ENCODE peak calls at places on chromosomes 6 and 20, in nine cellular contexts. P is brain microvascular endothelial cell; I is CD8-positive, alpha-beta T cell; M is psoas muscle; W is heart right ventricle; N is MM.1S; O is mammary epithelial cell; C is fibroblast of mammary gland; U is AG10803. T is an unnamed sample.

GRCh38 chr6:42030585-42031506 is 19.5 kb upstream of the TAF8 start:
- DNase-seq in P (peak; percentile 33), I (no peak), M (peak; percentile 64), W (peak; percentile 46), N (no peak), O (no peak), C (no peak), U (no peak), T (no peak)

GRCh38 chr6:56570434-56571359 is 72.0 kb downstream of the DST start:
- DNase-seq in P (no peak), I (no peak), M (no peak), W (no peak), N (peak; percentile 25), O (no peak), C (peak; percentile 45), U (peak; percentile 39), T (no peak)

GRCh38 chr6:1382883-1383728 is 6.3 kb upstream of the FOXF2 start:
- DNase-seq in P (no peak), I (no peak), M (no peak), W (no peak), N (no peak), O (no peak), C (no peak), U (no peak), T (no peak)

GRCh38 chr20:14790771-14791517 is 453.5 kb upstream of the FLRT3 start:
- DNase-seq in P (peak; percentile 20), I (no peak), M (no peak), W (no peak), N (no peak), O (peak; percentile 14), C (peak; percentile 13), U (peak; percentile 79), T (peak; percentile 24)

GRCh38 chr6:37695857-37696219 is 1.8 kb downstream of the MDGA1 start:
- DNase-seq in P (no peak), I (no peak), M (no peak), W (no peak), N (no peak), O (peak; percentile 21), C (no peak), U (peak; percentile 13), T (no peak)

GRCh38 chr6:123803862-123804681 is at the start of gene NKAIN2:
- DNase-seq in P (no peak), I (no peak), M (peak; percentile 80), W (peak; percentile 23), N (peak; percentile 56), O (peak; percentile 2), C (no peak), U (no peak), T (no peak)

GRCh38 chr20:48329676-48330644 is 497.8 kb downstream of the PREX1 start:
- DNase-seq in P (no peak), I (no peak), M (no peak), W (no peak), N (no peak), O (peak; percentile 14), C (peak; percentile 22), U (no peak), T (no peak)

GRCh38 chr6:24743265-24743943 is 24.4 kb upstream of the C6orf62 start:
- DNase-seq in P (peak; percentile 96), I (no peak), M (no peak), W (no peak), N (no peak), O (peak; percentile 94), C (peak; percentile 99), U (peak; percentile 95), T (peak; percentile 90)

GRCh38 chr6:163564536-163564935 is 150.0 kb downstream of the QKI start:
- DNase-seq in P (no peak), I (no peak), M (no peak), W (no peak), N (no peak), O (no peak), C (no peak), U (no peak), T (no peak)

GRCh38 chr6:166251196-166251595 is 57.0 kb downstream of the PRR18 start:
- DNase-seq in P (no peak), I (no peak), M (no peak), W (no peak), N (no peak), O (no peak), C (no peak), U (no peak), T (no peak)

GRCh38 chr6:124512431-124512830 is 449.8 kb upstream of the RNF217 start:
- DNase-seq in P (no peak), I (no peak), M (no peak), W (no peak), N (no peak), O (no peak), C (no peak), U (no peak), T (no peak)

GRCh38 chr20:3248167-3248992 is 9.4 kb upstream of the SLC4A11 start:
- DNase-seq in P (no peak), I (no peak), M (peak; percentile 78), W (peak; percentile 46), N (no peak), O (no peak), C (peak; percentile 44), U (peak; percentile 33), T (no peak)

GRCh38 chr6:37099442-37099841 is 70.5 kb upstream of the PIM1 start:
- DNase-seq in P (no peak), I (no peak), M (no peak), W (no peak), N (no peak), O (peak; percentile 65), C (no peak), U (no peak), T (no peak)

GRCh38 chr6:125075741-125076481 is 77.7 kb upstream of the TPD52L1 start:
- DNase-seq in P (no peak), I (no peak), M (no peak), W (no peak), N (no peak), O (no peak), C (no peak), U (no peak), T (no peak)

GRCh38 chr6:131629656-131630055 is 1.6 kb upstream of the MED23 start:
- DNase-seq in P (no peak), I (no peak), M (no peak), W (no peak), N (no peak), O (peak; percentile 20), C (no peak), U (no peak), T (no peak)

GRCh38 chr6:72619883-72620696 is 1.8 kb upstream of the KCNQ5 start:
- DNase-seq in P (peak; percentile 11), I (peak; percentile 80), M (peak; percentile 81), W (peak; percentile 21), N (peak; percentile 48), O (no peak), C (no peak), U (peak; percentile 42), T (no peak)

GRCh38 chr20:47318027-47318595 is 38.4 kb downstream of the ZMYND8 start:
- DNase-seq in P (peak; percentile 68), I (no peak), M (peak; percentile 59), W (no peak), N (no peak), O (peak; percentile 74), C (peak; percentile 89), U (peak; percentile 80), T (no peak)

GRCh38 chr20:61324906-61325305 is 72.8 kb downstream of the CDH4 start:
- DNase-seq in P (no peak), I (no peak), M (no peak), W (no peak), N (no peak), O (no peak), C (no peak), U (no peak), T (no peak)

GRCh38 chr6:159842035-159842434 is 42.0 kb downstream of the PNLDC1 start:
- DNase-seq in P (no peak), I (no peak), M (no peak), W (no peak), N (no peak), O (no peak), C (peak; percentile 22), U (no peak), T (no peak)
- TF ChIP-seq CTCF in P (peak; percentile 54), I (no peak), M (no peak), W (no peak), N (no peak), O (peak; percentile 27), C (peak; percentile 49), U (peak; percentile 42), T (no peak)

GRCh38 chr6:147167576-147168461 is 36.4 kb upstream of the STXBP5 start:
- DNase-seq in P (no peak), I (no peak), M (no peak), W (no peak), N (no peak), O (no peak), C (peak; percentile 55), U (no peak), T (no peak)
- H3K4me3 ChIP-seq in P (no peak overlapping the region), I (no peak overlapping the region), M (no peak overlapping the region), W (no peak overlapping the region), N (no peak overlapping the region), O (no peak overlapping the region), C (no peak overlapping the region), U (no peak overlapping the region), T (no peak overlapping the region)

GRCh38 chr20:42678895-42679294 is 510.8 kb downstream of the PTPRT start:
- DNase-seq in P (no peak), I (no peak), M (no peak), W (no peak), N (no peak), O (no peak), C (no peak), U (no peak), T (no peak)
- TF ChIP-seq CTCF in P (no peak), I (no peak), M (no peak), W (no peak), N (peak; percentile 7), O (no peak), C (no peak), U (no peak), T (no peak)

GRCh38 chr6:108999428-108999827 is 95.2 kb downstream of the SESN1 start:
- DNase-seq in P (no peak), I (no peak), M (no peak), W (no peak), N (no peak), O (no peak), C (no peak), U (no peak), T (no peak)

GRCh38 chr6:109001554-109001953 is 93.1 kb downstream of the SESN1 start:
- DNase-seq in P (no peak), I (no peak), M (no peak), W (no peak), N (no peak), O (no peak), C (no peak), U (no peak), T (no peak)

GRCh38 chr6:109002100-109002697 is 92.4 kb downstream of the SESN1 start:
- DNase-seq in P (no peak), I (no peak), M (no peak), W (no peak), N (no peak), O (peak; percentile 64), C (peak; percentile 97), U (peak; percentile 85), T (no peak)

GRCh38 chr6:109000289-109000688 is 94.4 kb downstream of the SESN1 start:
- DNase-seq in P (no peak), I (no peak), M (no peak), W (no peak), N (no peak), O (no peak), C (peak; percentile 51), U (no peak), T (no peak)

DNA sequence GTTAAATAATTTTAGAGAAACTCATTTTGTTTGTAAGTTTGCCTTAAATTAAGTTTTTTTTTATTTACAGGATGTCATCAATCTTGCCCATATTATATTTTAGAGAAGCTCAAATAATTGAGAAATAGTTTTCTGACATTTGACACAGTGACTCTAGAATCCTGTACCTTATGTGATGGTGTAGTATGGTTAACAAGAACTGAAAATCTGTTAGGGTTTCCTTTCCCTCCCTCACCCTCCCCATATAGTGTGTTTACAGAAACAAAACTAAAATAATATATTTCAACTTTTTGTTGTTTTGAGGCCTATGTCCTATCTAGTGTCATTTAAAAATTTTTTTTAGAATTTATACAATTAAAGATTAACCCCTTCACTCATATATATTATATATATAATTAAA is 91.8 kb downstream of the SESN1 start:
- DNase-seq in P (no peak), I (no peak), M (no peak), W (no peak), N (no peak), O (no peak), C (no peak), U (no peak), T (no peak)
- H3K4me3 ChIP-seq in P (no peak overlapping the region), I (no peak overlapping the region), M (peak overlapping the region; percentile 48), W (no peak overlapping the region), N (no peak overlapping the region), O (no peak overlapping the region), C (no peak overlapping the region), U (no peak overlapping the region), T (no peak overlapping the region)